ENCODE peak calls at places on chromosomes 11 and 22, in six cellular contexts. One of them, this sample, is unnamed.
A peak's percentile ranks its signal among the peaks of the same experiment; 100 is the strongest.

GRCh38 chr11:59551651-59552521 is 40.5 kb downstream of the OR4D9 start:
- DNase-seq in coronary artery: no peak
- DNase-seq in thoracic aorta: no peak
- DNase-seq in astrocyte of the spinal cord: peak; percentile 90
- DNase-seq in hepatocyte: peak; percentile 84
- DNase-seq in K562: peak; percentile 87
- DNase-seq in this sample: peak; percentile 87

GRCh38 chr11:80595011-80595410 is 1154.2 kb upstream of the TENM4 start:
- DNase-seq in coronary artery: no peak
- DNase-seq in thoracic aorta: no peak
- DNase-seq in astrocyte of the spinal cord: peak; percentile 56
- DNase-seq in hepatocyte: peak; percentile 48
- DNase-seq in K562: no peak
- DNase-seq in this sample: peak; percentile 2

GRCh38 chr11:82546556-82547162 is 187.0 kb downstream of the FAM181B start:
- DNase-seq in coronary artery: no peak
- DNase-seq in thoracic aorta: no peak
- DNase-seq in astrocyte of the spinal cord: no peak
- DNase-seq in hepatocyte: peak; percentile 8
- DNase-seq in K562: no peak
- DNase-seq in this sample: no peak

GRCh38 chr11:7899418-7899817 is 31.6 kb downstream of the OR10A6 start:
- DNase-seq in coronary artery: no peak
- DNase-seq in thoracic aorta: no peak
- DNase-seq in astrocyte of the spinal cord: no peak
- DNase-seq in hepatocyte: no peak
- DNase-seq in K562: no peak
- DNase-seq in this sample: no peak

GRCh38 chr22:44925465-44926123 is 84.2 kb downstream of the PHF21B start:
- DNase-seq in coronary artery: no peak
- DNase-seq in thoracic aorta: no peak
- DNase-seq in astrocyte of the spinal cord: no peak
- DNase-seq in hepatocyte: no peak
- DNase-seq in K562: no peak
- DNase-seq in this sample: no peak

GRCh38 chr22:17774206-17774927 is at the start of gene BID:
- DNase-seq in coronary artery: no peak
- DNase-seq in thoracic aorta: no peak
- DNase-seq in astrocyte of the spinal cord: no peak
- DNase-seq in hepatocyte: peak; percentile 63
- DNase-seq in K562: peak; percentile 71
- DNase-seq in this sample: no peak

GRCh38 chr22:23203452-23204124 is 23.3 kb downstream of the BCR start:
- DNase-seq in coronary artery: no peak
- DNase-seq in thoracic aorta: no peak
- DNase-seq in astrocyte of the spinal cord: no peak
- DNase-seq in hepatocyte: no peak
- DNase-seq in K562: no peak
- DNase-seq in this sample: no peak

GRCh38 chr11:127074151-127074761 is 73.7 kb upstream of the KIRREL3 start:
- DNase-seq in coronary artery: no peak
- DNase-seq in thoracic aorta: no peak
- DNase-seq in astrocyte of the spinal cord: peak; percentile 29
- DNase-seq in hepatocyte: peak; percentile 70
- DNase-seq in K562: peak; percentile 39
- DNase-seq in this sample: peak; percentile 92

GRCh38 chr11:111793863-111794262 is 27.7 kb upstream of the PPP2R1B start:
- DNase-seq in coronary artery: no peak
- DNase-seq in thoracic aorta: no peak
- DNase-seq in astrocyte of the spinal cord: peak; percentile 54
- DNase-seq in hepatocyte: no peak
- DNase-seq in K562: no peak
- DNase-seq in this sample: peak; percentile 79

GRCh38 chr22:50686794-50687193 is 14.2 kb downstream of the SHANK3 start:
- DNase-seq in coronary artery: no peak
- DNase-seq in thoracic aorta: no peak
- DNase-seq in astrocyte of the spinal cord: no peak
- DNase-seq in hepatocyte: no peak
- DNase-seq in K562: no peak
- DNase-seq in this sample: no peak

GRCh38 chr11:35338928-35339327 is 80.4 kb downstream of the SLC1A2 start:
- DNase-seq in coronary artery: no peak
- DNase-seq in thoracic aorta: no peak
- DNase-seq in astrocyte of the spinal cord: no peak
- DNase-seq in hepatocyte: no peak
- DNase-seq in K562: no peak
- DNase-seq in this sample: no peak

GRCh38 chr11:35337919-35338316 is 81.4 kb downstream of the SLC1A2 start:
- DNase-seq in coronary artery: no peak
- DNase-seq in thoracic aorta: no peak
- DNase-seq in astrocyte of the spinal cord: no peak
- DNase-seq in hepatocyte: no peak
- DNase-seq in K562: no peak
- DNase-seq in this sample: no peak

GRCh38 chr11:35340101-35340500 is 79.3 kb downstream of the SLC1A2 start:
- DNase-seq in coronary artery: no peak
- DNase-seq in thoracic aorta: no peak
- DNase-seq in astrocyte of the spinal cord: no peak
- DNase-seq in hepatocyte: no peak
- DNase-seq in K562: no peak
- DNase-seq in this sample: no peak

GRCh38 chr11:35335226-35335625 is 84.1 kb downstream of the SLC1A2 start:
- DNase-seq in coronary artery: no peak
- DNase-seq in thoracic aorta: no peak
- DNase-seq in astrocyte of the spinal cord: no peak
- DNase-seq in hepatocyte: no peak
- DNase-seq in K562: no peak
- DNase-seq in this sample: peak; percentile 89

DNA sequence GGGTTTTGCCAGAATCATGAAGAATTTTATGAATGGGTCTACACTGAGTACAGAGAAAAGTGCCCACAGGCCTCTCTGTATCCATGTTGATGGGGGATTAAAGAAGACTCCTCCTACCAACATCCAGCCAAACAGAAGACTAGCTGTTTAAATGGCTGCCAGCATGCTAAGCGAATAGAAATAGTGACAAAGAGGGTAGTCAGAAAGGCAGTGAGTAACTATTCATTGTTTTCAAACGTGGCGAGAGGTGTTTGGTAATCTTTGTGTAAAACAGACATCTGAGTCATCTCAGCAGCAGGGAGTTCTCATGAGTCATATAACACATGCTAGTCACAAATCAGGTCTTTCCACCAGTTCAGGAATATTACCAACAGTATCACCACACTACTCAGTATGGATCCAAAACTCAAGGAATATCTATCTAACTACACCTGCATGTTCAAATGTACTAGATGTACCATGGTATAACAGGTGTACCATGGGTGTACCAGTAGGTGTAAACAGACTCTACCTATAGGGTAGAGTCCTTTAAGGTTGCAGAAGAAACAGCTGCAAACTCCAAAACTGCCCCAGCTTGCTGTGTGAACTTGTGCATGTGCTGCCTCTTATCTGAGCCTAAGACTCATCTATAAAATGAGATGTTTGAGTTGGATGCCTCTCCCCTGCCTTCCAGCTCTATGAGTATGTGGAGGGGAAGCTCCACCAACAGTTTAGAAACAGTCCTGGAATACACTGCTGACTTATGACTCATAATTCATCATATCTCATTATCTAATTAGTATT is 82.0 kb downstream of the SLC1A2 start:
- DNase-seq in coronary artery: no peak
- DNase-seq in thoracic aorta: no peak
- DNase-seq in astrocyte of the spinal cord: peak; percentile 98
- DNase-seq in hepatocyte: peak; percentile 56
- DNase-seq in K562: peak; percentile 63
- DNase-seq in this sample: peak; percentile 98
- TF ChIP-seq CTCF in coronary artery: no peak
- TF ChIP-seq CTCF in thoracic aorta: no peak
- TF ChIP-seq CTCF in astrocyte of the spinal cord: no peak
- TF ChIP-seq CTCF in hepatocyte: no peak
- TF ChIP-seq CTCF in K562: no peak
- TF ChIP-seq CTCF in this sample: no peak

GRCh38 chr11:116109228-116109627 is 605.0 kb upstream of the CADM1 start:
- DNase-seq in coronary artery: peak; percentile 53
- DNase-seq in thoracic aorta: no peak
- DNase-seq in astrocyte of the spinal cord: peak; percentile 40
- DNase-seq in hepatocyte: peak; percentile 33
- DNase-seq in K562: peak; percentile 15
- DNase-seq in this sample: peak; percentile 4

GRCh38 chr11:116104480-116105174 is 600.4 kb upstream of the CADM1 start:
- DNase-seq in coronary artery: peak; percentile 38
- DNase-seq in thoracic aorta: no peak
- DNase-seq in astrocyte of the spinal cord: no peak
- DNase-seq in hepatocyte: no peak
- DNase-seq in K562: no peak
- DNase-seq in this sample: no peak

GRCh38 chr11:116108161-116108560 is 603.9 kb upstream of the CADM1 start:
- DNase-seq in coronary artery: peak; percentile 24
- DNase-seq in thoracic aorta: no peak
- DNase-seq in astrocyte of the spinal cord: no peak
- DNase-seq in hepatocyte: no peak
- DNase-seq in K562: no peak
- DNase-seq in this sample: no peak

GRCh38 chr11:116110356-116110755 is 606.1 kb upstream of the CADM1 start:
- DNase-seq in coronary artery: no peak
- DNase-seq in thoracic aorta: no peak
- DNase-seq in astrocyte of the spinal cord: no peak
- DNase-seq in hepatocyte: no peak
- DNase-seq in K562: no peak
- DNase-seq in this sample: no peak

DNA sequence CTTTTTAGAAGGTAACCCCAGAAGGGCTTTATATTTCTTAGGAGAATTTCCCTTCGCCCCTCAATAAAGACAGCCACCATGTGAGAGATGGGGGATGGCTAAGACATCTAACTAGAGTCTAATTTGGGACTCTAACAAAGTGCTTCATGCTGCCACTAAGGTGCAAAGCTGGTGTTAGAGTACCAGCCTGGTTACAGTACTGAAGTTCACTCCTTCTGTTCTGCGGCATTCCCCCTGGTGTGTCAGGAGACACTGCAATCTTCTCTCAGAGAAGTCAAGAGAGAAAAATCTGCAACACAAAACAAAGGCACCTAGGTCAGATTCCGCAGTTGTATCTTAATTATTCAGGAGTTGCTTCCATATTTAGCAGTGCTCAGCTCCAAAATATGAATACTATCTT is 603.0 kb upstream of the CADM1 start:
- DNase-seq in coronary artery: peak; percentile 12
- DNase-seq in thoracic aorta: no peak
- DNase-seq in astrocyte of the spinal cord: no peak
- DNase-seq in hepatocyte: no peak
- DNase-seq in K562: no peak
- DNase-seq in this sample: no peak
- TF ChIP-seq CTCF in coronary artery: no peak
- TF ChIP-seq CTCF in thoracic aorta: no peak
- TF ChIP-seq CTCF in astrocyte of the spinal cord: no peak
- TF ChIP-seq CTCF in hepatocyte: no peak
- TF ChIP-seq CTCF in K562: no peak
- TF ChIP-seq CTCF in this sample: no peak

GRCh38 chr11:130826572-130826971 is 89.7 kb downstream of the SNX19 start:
- DNase-seq in coronary artery: no peak
- DNase-seq in thoracic aorta: no peak
- DNase-seq in astrocyte of the spinal cord: no peak
- DNase-seq in hepatocyte: no peak
- DNase-seq in K562: no peak
- DNase-seq in this sample: no peak

GRCh38 chr11:130827697-130828377 is 88.4 kb downstream of the SNX19 start:
- DNase-seq in coronary artery: peak; percentile 85
- DNase-seq in thoracic aorta: peak; percentile 52
- DNase-seq in astrocyte of the spinal cord: peak; percentile 79
- DNase-seq in hepatocyte: peak; percentile 87
- DNase-seq in K562: peak; percentile 43
- DNase-seq in this sample: peak; percentile 79

GRCh38 chr11:130829801-130830562 is 86.3 kb downstream of the SNX19 start:
- DNase-seq in coronary artery: no peak
- DNase-seq in thoracic aorta: no peak
- DNase-seq in astrocyte of the spinal cord: no peak
- DNase-seq in hepatocyte: no peak
- DNase-seq in K562: no peak
- DNase-seq in this sample: peak; percentile 47

GRCh38 chr11:130830563-130830950 is 85.7 kb downstream of the SNX19 start:
- DNase-seq in coronary artery: no peak
- DNase-seq in thoracic aorta: no peak
- DNase-seq in astrocyte of the spinal cord: no peak
- DNase-seq in hepatocyte: no peak
- DNase-seq in K562: no peak
- DNase-seq in this sample: no peak

GRCh38 chr11:130828741-130829140 is 87.5 kb downstream of the SNX19 start:
- DNase-seq in coronary artery: no peak
- DNase-seq in thoracic aorta: no peak
- DNase-seq in astrocyte of the spinal cord: no peak
- DNase-seq in hepatocyte: no peak
- DNase-seq in K562: no peak
- DNase-seq in this sample: no peak
- TF ChIP-seq CTCF in coronary artery: no peak
- TF ChIP-seq CTCF in thoracic aorta: no peak
- TF ChIP-seq CTCF in astrocyte of the spinal cord: no peak
- TF ChIP-seq CTCF in hepatocyte: no peak
- TF ChIP-seq CTCF in K562: no peak
- TF ChIP-seq CTCF in this sample: no peak

DNA sequence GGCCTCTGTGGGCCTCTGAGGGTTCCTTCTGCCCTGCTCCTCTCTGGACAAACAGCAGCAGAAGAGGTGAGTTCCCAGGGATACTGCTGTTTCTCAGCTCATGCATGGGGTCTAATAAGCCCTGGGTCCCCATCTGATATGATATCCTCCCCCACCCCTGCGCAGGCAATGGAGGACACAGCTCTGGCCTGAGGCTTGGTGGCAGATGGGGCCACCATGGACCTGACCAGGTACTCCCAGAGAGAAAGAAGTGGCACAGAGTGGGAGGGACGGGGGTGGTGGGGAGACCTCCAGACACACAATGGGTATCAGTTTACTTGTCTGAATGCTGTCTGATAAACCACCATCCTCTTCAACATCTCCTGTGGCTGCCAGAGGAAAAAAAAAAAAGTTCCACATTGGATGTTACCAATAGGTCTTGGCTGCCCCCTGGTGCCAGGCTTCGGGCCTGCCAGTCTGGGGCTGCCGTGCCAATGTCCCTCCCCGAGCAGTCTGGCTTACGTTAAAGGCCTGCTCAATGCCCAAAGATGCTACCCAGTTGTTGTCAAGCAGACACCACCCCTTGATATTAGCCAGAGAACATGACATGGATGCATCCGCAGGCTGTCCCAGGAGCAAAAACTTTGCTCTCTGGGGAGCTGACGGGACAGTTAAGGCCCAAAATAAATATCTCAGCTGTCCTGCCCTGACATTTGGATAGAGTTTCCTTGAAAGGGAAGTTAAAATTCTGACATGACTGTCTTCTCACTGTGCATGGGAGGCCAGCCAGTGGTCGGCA is 27.9 kb upstream of the ABCC8 start:
- DNase-seq in coronary artery: no peak
- DNase-seq in thoracic aorta: peak; percentile 38
- DNase-seq in astrocyte of the spinal cord: peak; percentile 60
- DNase-seq in hepatocyte: peak; percentile 84
- DNase-seq in K562: peak; percentile 53
- DNase-seq in this sample: peak; percentile 63
- TF ChIP-seq CTCF in coronary artery: peak; percentile 91
- TF ChIP-seq CTCF in thoracic aorta: peak; percentile 94
- TF ChIP-seq CTCF in astrocyte of the spinal cord: peak; percentile 92
- TF ChIP-seq CTCF in hepatocyte: peak; percentile 81
- TF ChIP-seq CTCF in K562: peak; percentile 76
- TF ChIP-seq CTCF in this sample: peak; percentile 90